ENCODE peak calls at places on chromosomes 12 and 14, in six cellular contexts. H is endothelial cell; F is fibroblast of mammary gland; E is CD4-positive, alpha-beta T cell; B is GM13977; T is OCI-LY7. Z is an unnamed sample.

GRCh38 chr12:124392991-124393790 is 98.3 kb downstream of the RFLNA start:
- DNase-seq in H (no peak), F (peak; percentile 85), E (no peak), B (no peak), T (no peak), Z (no peak)

GRCh38 chr14:61493239-61493638 is 171.9 kb downstream of the PRKCH start:
- DNase-seq in H (no peak), F (peak; percentile 93), E (no peak), B (no peak), T (no peak), Z (no peak)

GRCh38 chr14:104240426-104241157 is 102.2 kb downstream of the KIF26A start:
- DNase-seq in H (no peak), F (no peak), E (no peak), B (no peak), T (peak; percentile 94), Z (no peak)

GRCh38 chr14:48243900-48244299 is 568.5 kb upstream of the MDGA2 start:
- DNase-seq in H (no peak), F (no peak), E (no peak), B (no peak), T (no peak), Z (no peak)

GRCh38 chr12:106769546-106769945 is 4.9 kb upstream of the RIC8B start:
- DNase-seq in H (no peak), F (peak; percentile 35), E (no peak), B (no peak), T (no peak), Z (no peak)

GRCh38 chr12:2779281-2779680 is 15.5 kb upstream of the FKBP4 start:
- DNase-seq in H (no peak), F (no peak), E (no peak), B (no peak), T (no peak), Z (no peak)

GRCh38 chr12:40215977-40216376 is 8.8 kb upstream of the LRRK2 start:
- DNase-seq in H (no peak), F (peak; percentile 45), E (no peak), B (no peak), T (no peak), Z (no peak)

GRCh38 chr12:42336286-42336685 is 10.3 kb downstream of the PPHLN1 start:
- DNase-seq in H (no peak), F (no peak), E (no peak), B (no peak), T (no peak), Z (no peak)

GRCh38 chr14:97162621-97163020 is 365.4 kb downstream of the VRK1 start:
- DNase-seq in H (no peak), F (no peak), E (no peak), B (no peak), T (no peak), Z (no peak)

GRCh38 chr14:72796935-72797334 is 97.0 kb downstream of the DPF3 start:
- DNase-seq in H (no peak), F (no peak), E (no peak), B (no peak), T (no peak), Z (no peak)

GRCh38 chr14:103129301-103130016 is 6.2 kb downstream of the TNFAIP2 start:
- DNase-seq in H (no peak), F (no peak), E (no peak), B (no peak), T (no peak), Z (no peak)

GRCh38 chr12:94592080-94592479 is 58.3 kb downstream of the TMCC3 start:
- DNase-seq in H (no peak), F (no peak), E (no peak), B (no peak), T (no peak), Z (no peak)

GRCh38 chr12:91687052-91688017 is 458.3 kb downstream of the BTG1 start:
- DNase-seq in H (no peak), F (peak; percentile 30), E (no peak), B (no peak), T (no peak), Z (no peak)

GRCh38 chr12:105382771-105383632 is 52.5 kb downstream of the C12orf75 start:
- DNase-seq in H (peak; percentile 39), F (peak; percentile 78), E (no peak), B (peak; percentile 61), T (peak; percentile 75), Z (peak; percentile 67)

GRCh38 chr14:43183916-43184315 is 1323.2 kb downstream of the FSCB start:
- DNase-seq in H (no peak), F (no peak), E (no peak), B (no peak), T (no peak), Z (no peak)

GRCh38 chr14:105937253-105938054 is 411.1 kb downstream of the TMEM121 start:
- DNase-seq in H (no peak), F (no peak), E (no peak), B (no peak), T (no peak), Z (no peak)

GRCh38 chr12:31951939-31952338 is 7.3 kb upstream of the RESF1 start:
- DNase-seq in H (no peak), F (no peak), E (no peak), B (no peak), T (no peak), Z (no peak)

GRCh38 chr14:84144166-84144565 is 1385.8 kb upstream of the FLRT2 start:
- DNase-seq in H (no peak), F (no peak), E (no peak), B (no peak), T (no peak), Z (no peak)

GRCh38 chr12:118055865-118056773 is 4.9 kb downstream of the WSB2 start:
- DNase-seq in H (no peak), F (no peak), E (no peak), B (no peak), T (no peak), Z (no peak)

GRCh38 chr12:88552672-88553079 is 27.6 kb downstream of the KITLG start:
- DNase-seq in H (no peak), F (peak; percentile 59), E (no peak), B (no peak), T (no peak), Z (no peak)

GRCh38 chr12:823043-823698 is 70.8 kb downstream of the WNK1 start:
- DNase-seq in H (no peak), F (no peak), E (no peak), B (peak; percentile 56), T (peak; percentile 84), Z (peak; percentile 69)

GRCh38 chr12:21910642-21911041 is 30.6 kb downstream of the ABCC9 start:
- DNase-seq in H (no peak), F (no peak), E (no peak), B (no peak), T (no peak), Z (no peak)

DNA sequence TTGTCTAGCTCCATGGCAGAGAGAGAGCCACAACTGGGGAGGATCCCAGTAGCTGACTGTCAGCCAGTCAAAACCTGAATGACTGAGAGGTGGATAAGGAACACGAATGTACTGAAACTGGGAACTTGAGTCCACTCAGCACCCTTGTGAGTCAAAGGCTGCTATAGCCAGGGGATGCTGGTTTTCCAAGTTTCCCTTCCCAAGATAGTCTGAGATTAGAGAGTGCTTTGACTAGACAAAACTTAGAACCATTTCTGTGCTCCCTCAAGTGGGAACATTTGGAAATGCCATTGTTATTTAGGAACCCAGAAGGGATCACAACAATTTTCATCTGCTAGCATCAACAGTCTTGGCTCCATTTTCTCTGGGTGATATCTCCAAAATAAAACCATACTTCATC is 4.0 kb downstream of the PRKAG1 start:
- DNase-seq in H (no peak), F (peak; percentile 56), E (no peak), B (no peak), T (no peak), Z (no peak)
- TF ChIP-seq CTCF in H (no peak), F (peak; percentile 35), E (no peak), B (no peak), T (no peak), Z (no peak)

GRCh38 chr14:31323419-31323818 is 96.9 kb downstream of the HEATR5A start:
- DNase-seq in H (no peak), F (no peak), E (no peak), B (no peak), T (no peak), Z (no peak)

GRCh38 chr14:31320922-31321779 is 99.2 kb downstream of the HEATR5A start:
- DNase-seq in H (no peak), F (no peak), E (no peak), B (no peak), T (no peak), Z (no peak)

GRCh38 chr14:31320216-31320615 is 100.1 kb downstream of the HEATR5A start:
- DNase-seq in H (no peak), F (no peak), E (no peak), B (no peak), T (no peak), Z (no peak)

GRCh38 chr14:31326111-31326510 is 94.2 kb downstream of the HEATR5A start:
- DNase-seq in H (no peak), F (peak; percentile 57), E (no peak), B (no peak), T (peak; percentile 11), Z (no peak)
- TF ChIP-seq CTCF in H (no peak), F (peak; percentile 23), E (peak; percentile 25), B (no peak), T (peak; percentile 37), Z (peak; percentile 25)

GRCh38 chr14:20657216-20658211 is 16.0 kb upstream of the OR6S1 start:
- DNase-seq in H (peak; percentile 19), F (peak; percentile 53), E (no peak), B (no peak), T (no peak), Z (no peak)

GRCh38 chr14:20656274-20656673 is 14.8 kb upstream of the OR6S1 start:
- DNase-seq in H (no peak), F (no peak), E (no peak), B (no peak), T (no peak), Z (no peak)

GRCh38 chr14:20652996-20653975 is 11.8 kb upstream of the OR6S1 start:
- DNase-seq in H (peak; percentile 37), F (peak; percentile 92), E (peak; percentile 27), B (no peak), T (no peak), Z (peak; percentile 49)

GRCh38 chr14:20658246-20658645 is 16.8 kb upstream of the OR6S1 start:
- DNase-seq in H (no peak), F (no peak), E (no peak), B (no peak), T (no peak), Z (no peak)

GRCh38 chr14:20655851-20656250 is 14.4 kb upstream of the OR6S1 start:
- DNase-seq in H (no peak), F (no peak), E (no peak), B (no peak), T (no peak), Z (no peak)
- TF ChIP-seq CTCF in H (no peak), F (no peak), E (no peak), B (no peak), T (no peak), Z (no peak)

DNA sequence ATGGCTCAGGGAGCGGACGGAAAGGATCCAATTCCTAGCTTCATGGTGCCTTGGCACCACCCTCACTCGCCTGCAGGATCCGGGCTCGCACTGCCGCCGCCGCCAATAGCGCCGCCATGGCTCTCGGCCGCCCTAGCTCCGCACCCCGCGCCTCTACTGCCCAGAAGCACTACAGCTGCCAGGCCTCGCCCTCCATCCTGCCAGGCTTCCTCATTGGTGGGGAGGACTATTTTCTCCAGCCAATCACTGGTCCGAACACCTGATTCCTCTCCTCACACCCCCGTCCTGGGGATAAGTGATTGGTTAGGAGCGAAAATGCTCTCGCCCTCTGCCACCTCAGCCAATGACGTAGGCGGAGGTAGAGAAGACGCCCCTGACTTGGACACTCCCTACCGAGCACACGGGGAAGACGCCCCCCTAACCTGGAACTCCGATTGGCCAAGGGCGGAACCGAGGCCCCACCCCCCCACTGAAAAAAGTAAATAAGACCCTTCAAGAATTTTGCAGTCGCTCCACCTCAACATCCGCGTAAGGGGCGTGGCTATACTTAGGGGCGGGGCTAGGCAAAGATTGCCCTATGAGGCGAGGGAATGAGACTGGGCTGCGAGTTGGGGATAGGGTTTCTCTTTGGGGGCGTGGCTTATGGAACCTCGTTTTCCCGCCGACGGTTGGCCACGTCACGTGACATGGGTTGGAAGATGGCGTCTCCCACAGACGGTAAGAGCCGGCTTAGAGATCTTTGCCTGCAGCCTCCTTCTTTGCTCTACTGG is at the start of the genes ALDH6A1 and LIN52:
- DNase-seq in H (peak; percentile 100), F (peak; percentile 100), E (peak; percentile 100), B (peak; percentile 97), T (peak; percentile 100), Z (peak; percentile 99)
- TF ChIP-seq CTCF in H (no peak), F (no peak), E (no peak), B (peak; percentile 10), T (peak; percentile 51), Z (peak; percentile 8)